ENCODE peak calls at places on chromosomes 5 and 9, in nine cellular contexts. I is posterior vena cava; Q is stimulated activated CD8-positive, alpha-beta memory T cell treated with anti-CD3 and anti-CD28 coated beads, Interleukin-2, amount 100 ng/mL, for 1 hour; V is GM04504; Z is activated CD8-positive, alpha-beta memory T cell treated with anti-CD3 and anti-CD28 coated beads for 48 hours; G is AG08396; F is GM20000; T is germinal center; Y is stimulated activated CD4-positive, alpha-beta T cell treated with anti-CD3 and anti-CD28 coated beads, Interleukin-15, amount 100 ng/mL, for 1 hour. O is an unnamed sample.

GRCh38 chr5:68214472-68215207 is 916 bp upstream of the PIK3R1 start:
- DNase-seq in I (peak), Q (no peak), V (no peak), Z (no peak), G (no peak), F (peak), T (peak), Y (no peak), O (peak)

GRCh38 chr5:56465757-56466127 is 232.6 kb upstream of the ANKRD55 start:
- DNase-seq in I (no peak), Q (no peak), V (no peak), Z (no peak), G (no peak), F (no peak), T (no peak), Y (no peak), O (no peak)

GRCh38 chr9:68950689-68951088 is 63.2 kb downstream of the PRKACG start:
- DNase-seq in I (no peak), Q (no peak), V (no peak), Z (no peak), G (no peak), F (no peak), T (no peak), Y (no peak), O (no peak)

GRCh38 chr9:95079461-95079860 is 238.0 kb downstream of the FANCC start:
- DNase-seq in I (no peak), Q (no peak), V (no peak), Z (no peak), G (no peak), F (no peak), T (no peak), Y (no peak), O (no peak)

GRCh38 chr9:130992059-130993032 is 16.6 kb upstream of the LAMC3 start:
- DNase-seq in I (no peak), Q (no peak), V (no peak), Z (no peak), G (no peak), F (no peak), T (no peak), Y (no peak), O (no peak)

GRCh38 chr9:125990793-125991220 is 243.6 kb downstream of the PBX3 start:
- DNase-seq in I (peak), Q (no peak), V (no peak), Z (no peak), G (no peak), F (no peak), T (no peak), Y (no peak), O (no peak)

GRCh38 chr5:82821978-82822927 is 254.9 kb downstream of the TMEM167A start:
- DNase-seq in I (no peak), Q (no peak), V (no peak), Z (no peak), G (no peak), F (no peak), T (no peak), Y (no peak), O (no peak)

GRCh38 chr5:112174959-112175594 is 244.0 kb downstream of the EPB41L4A start:
- DNase-seq in I (no peak), Q (no peak), V (no peak), Z (no peak), G (peak), F (peak), T (peak), Y (no peak), O (peak)

GRCh38 chr9:121059998-121060636 is 10.0 kb upstream of the C5 start:
- DNase-seq in I (no peak), Q (no peak), V (no peak), Z (no peak), G (peak), F (peak), T (peak), Y (no peak), O (peak)

GRCh38 chr5:154677921-154678320 is 77.3 kb upstream of the LARP1 start:
- DNase-seq in I (no peak), Q (no peak), V (no peak), Z (no peak), G (no peak), F (no peak), T (no peak), Y (no peak), O (no peak)

GRCh38 chr9:76218868-76219462 is 175.3 kb downstream of the RFK start:
- DNase-seq in I (no peak), Q (no peak), V (no peak), Z (no peak), G (no peak), F (no peak), T (no peak), Y (no peak), O (no peak)

GRCh38 chr5:29005386-29005785 is 1967.0 kb upstream of the CDH9 start:
- DNase-seq in I (no peak), Q (no peak), V (no peak), Z (no peak), G (no peak), F (no peak), T (no peak), Y (no peak), O (no peak)

GRCh38 chr5:87909382-87909781 is 359.3 kb downstream of the TMEM161B start:
- DNase-seq in I (no peak), Q (no peak), V (no peak), Z (no peak), G (no peak), F (no peak), T (no peak), Y (no peak), O (no peak)

GRCh38 chr9:100352201-100352726 is 478 bp downstream of the TEX10 start:
- DNase-seq in I (peak), Q (no peak), V (peak), Z (peak), G (peak), F (peak), T (peak), Y (peak), O (no peak)

GRCh38 chr9:4062966-4063365 is 236.9 kb downstream of the GLIS3 start:
- DNase-seq in I (no peak), Q (no peak), V (no peak), Z (no peak), G (no peak), F (no peak), T (no peak), Y (no peak), O (no peak)

GRCh38 chr5:68911840-68912690 is 181.7 kb upstream of the SLC30A5 start:
- DNase-seq in I (no peak), Q (no peak), V (peak), Z (no peak), G (peak), F (no peak), T (no peak), Y (no peak), O (no peak)

GRCh38 chr9:113901196-113901818 is 25.2 kb downstream of the ZNF618 start:
- DNase-seq in I (no peak), Q (no peak), V (no peak), Z (no peak), G (no peak), F (no peak), T (no peak), Y (no peak), O (no peak)

GRCh38 chr5:136057401-136057951 is 28.7 kb downstream of the TGFBI start:
- DNase-seq in I (no peak), Q (no peak), V (no peak), Z (no peak), G (no peak), F (no peak), T (no peak), Y (no peak), O (no peak)

GRCh38 chr9:133377721-133378216 is 1.6 kb downstream of the STKLD1 start:
- DNase-seq in I (no peak), Q (no peak), V (peak), Z (no peak), G (no peak), F (no peak), T (no peak), Y (no peak), O (no peak)

GRCh38 chr5:93438124-93438523 is 142.9 kb downstream of the NR2F1-AS1 start:
- DNase-seq in I (no peak), Q (no peak), V (no peak), Z (no peak), G (no peak), F (no peak), T (no peak), Y (no peak), O (no peak)

GRCh38 chr5:26569929-26570258 is 468.5 kb downstream of the CDH9 start:
- DNase-seq in I (peak), Q (no peak), V (no peak), Z (no peak), G (no peak), F (no peak), T (no peak), Y (no peak), O (no peak)

GRCh38 chr5:159414021-159414420 is 83.7 kb upstream of the IL12B start:
- DNase-seq in I (no peak), Q (no peak), V (no peak), Z (no peak), G (no peak), F (no peak), T (peak), Y (no peak), O (no peak)

GRCh38 chr5:117054808-117055398 is 480.3 kb upstream of the SEMA6A start:
- DNase-seq in I (no peak), Q (no peak), V (no peak), Z (no peak), G (no peak), F (no peak), T (no peak), Y (no peak), O (no peak)

GRCh38 chr5:123809594-123810172 is 297.7 kb downstream of the CSNK1G3 start:
- DNase-seq in I (no peak), Q (no peak), V (no peak), Z (no peak), G (no peak), F (no peak), T (no peak), Y (no peak), O (no peak)

GRCh38 chr5:88515881-88516819 is 247.5 kb upstream of the TMEM161B start:
- DNase-seq in I (no peak), Q (no peak), V (no peak), Z (no peak), G (no peak), F (no peak), T (no peak), Y (no peak), O (no peak)

GRCh38 chr9:36572515-36573418 is at the start of gene MELK:
- DNase-seq in I (peak), Q (peak), V (no peak), Z (peak), G (peak), F (peak), T (peak), Y (peak), O (peak)

GRCh38 chr9:119963798-119964372 is 594.6 kb upstream of the BRINP1 start:
- DNase-seq in I (no peak), Q (no peak), V (peak), Z (no peak), G (peak), F (no peak), T (no peak), Y (no peak), O (no peak)

GRCh38 chr9:115038138-115038537 is 79.8 kb downstream of the TNC start:
- DNase-seq in I (no peak), Q (no peak), V (no peak), Z (no peak), G (no peak), F (no peak), T (no peak), Y (no peak), O (no peak)

GRCh38 chr9:110048976-110049698 is 158.8 kb downstream of the C9orf152 start:
- DNase-seq in I (peak), Q (no peak), V (no peak), Z (no peak), G (peak), F (peak), T (peak), Y (no peak), O (peak)

GRCh38 chr5:87103616-87104287 is 163.9 kb upstream of the RASA1 start:
- DNase-seq in I (no peak), Q (no peak), V (no peak), Z (no peak), G (no peak), F (peak), T (peak), Y (no peak), O (no peak)

GRCh38 chr9:124834586-124834985 is 18.7 kb upstream of the WDR38 start:
- DNase-seq in I (no peak), Q (no peak), V (no peak), Z (no peak), G (no peak), F (no peak), T (no peak), Y (no peak), O (no peak)

GRCh38 chr9:14203366-14204056 is 110.4 kb downstream of the NFIB start:
- DNase-seq in I (no peak), Q (no peak), V (no peak), Z (no peak), G (no peak), F (no peak), T (no peak), Y (no peak), O (no peak)

O was measured in GM13976.